ENCODE peak calls at places on chromosomes 16 and 17, in four cellular contexts. U, D, E and Q are unnamed samples.

GRCh38 chr17:69523252-69523861 is 108.9 kb downstream of the MAP2K6 start:
- DNase-seq in D (peak; percentile 64), U (peak; percentile 79), E (peak; percentile 20), Q (peak; percentile 67)

GRCh38 chr16:30379165-30379783 is 3.1 kb downstream of the SEPTIN1 start:
- DNase-seq in D (no peak), E (no peak), U (no peak), Q (no peak)

GRCh38 chr17:41417576-41418015 is 6.8 kb downstream of the KRT37 start:
- DNase-seq in U (peak; percentile 65), E (no peak), D (peak; percentile 43), Q (no peak)

GRCh38 chr17:59074494-59074893 is 32.2 kb downstream of the TRIM37 start:
- DNase-seq in U (no peak), D (peak; percentile 81), E (no peak), Q (peak; percentile 33)

GRCh38 chr17:82692268-82692667 is 6.2 kb downstream of the RAB40B start:
- DNase-seq in U (no peak), E (no peak), D (no peak), Q (no peak)

GRCh38 chr17:40320771-40321501 is 12.0 kb downstream of the RARA start:
- DNase-seq in E (no peak), U (no peak), D (no peak), Q (no peak)

GRCh38 chr16:17023606-17024005 is 447.2 kb downstream of the XYLT1 start:
- DNase-seq in U (no peak), E (no peak), D (no peak), Q (no peak)

GRCh38 chr17:63445065-63445464 is 1.0 kb downstream of the CYB561 start:
- DNase-seq in U (no peak), E (no peak), D (no peak), Q (no peak)

GRCh38 chr17:57554826-57555635 is 190.1 kb downstream of the CCDC182 start:
- DNase-seq in D (no peak), U (peak; percentile 66), E (no peak), Q (no peak)

GRCh38 chr17:33811006-33811760 is 443.9 kb upstream of the CCL2 start:
- DNase-seq in E (no peak), U (peak; percentile 26), D (no peak), Q (no peak)

GRCh38 chr17:2792541-2793169 is 3.6 kb upstream of the RAP1GAP2 start:
- DNase-seq in D (no peak), U (no peak), E (no peak), Q (no peak)

GRCh38 chr16:1741553-1742165 is 29.7 kb downstream of the NME3 start:
- DNase-seq in E (no peak), D (no peak), U (no peak), Q (no peak)

GRCh38 chr16:84673203-84673535 is 24.9 kb downstream of the KLHL36 start:
- DNase-seq in E (no peak), U (no peak), D (no peak), Q (no peak)

GRCh38 chr17:16106161-16106891 is 106.7 kb downstream of the TTC19 start:
- DNase-seq in U (no peak), E (no peak), D (peak; percentile 79), Q (peak; percentile 86)

GRCh38 chr16:69763557-69763942 is 1.4 kb downstream of the WWP2 start:
- DNase-seq in U (no peak), E (no peak), D (no peak), Q (no peak)

GRCh38 chr16:11696266-11697012 is 28.2 kb downstream of the SNN start:
- DNase-seq in U (no peak), D (no peak), E (no peak), Q (no peak)

GRCh38 chr17:19650826-19651225 is 2.3 kb downstream of the ALDH3A2 start:
- DNase-seq in U (no peak), E (no peak), D (peak; percentile 59), Q (peak; percentile 44)

GRCh38 chr17:63106050-63106449 is 140.0 kb downstream of the TANC2 start:
- DNase-seq in D (no peak), U (no peak), E (no peak), Q (no peak)

GRCh38 chr17:19006698-19007097 is 2.1 kb upstream of the FAM83G start:
- DNase-seq in D (no peak), U (no peak), E (no peak), Q (no peak)

GRCh38 chr16:88773812-88774291 is 11.2 kb downstream of the PIEZO1 start:
- DNase-seq in D (peak; percentile 93), E (no peak), U (peak; percentile 50), Q (peak; percentile 92)

GRCh38 chr16:88772871-88773811 is 11.9 kb downstream of the PIEZO1 start:
- DNase-seq in E (no peak), D (peak; percentile 95), U (peak; percentile 49), Q (peak; percentile 96)

GRCh38 chr16:88777801-88778415 is 7.1 kb downstream of the PIEZO1 start:
- DNase-seq in D (no peak), E (no peak), U (peak; percentile 44), Q (no peak)

GRCh38 chr16:88775825-88776224 is 9.2 kb downstream of the PIEZO1 start:
- DNase-seq in U (no peak), E (no peak), D (no peak), Q (no peak)

DNA sequence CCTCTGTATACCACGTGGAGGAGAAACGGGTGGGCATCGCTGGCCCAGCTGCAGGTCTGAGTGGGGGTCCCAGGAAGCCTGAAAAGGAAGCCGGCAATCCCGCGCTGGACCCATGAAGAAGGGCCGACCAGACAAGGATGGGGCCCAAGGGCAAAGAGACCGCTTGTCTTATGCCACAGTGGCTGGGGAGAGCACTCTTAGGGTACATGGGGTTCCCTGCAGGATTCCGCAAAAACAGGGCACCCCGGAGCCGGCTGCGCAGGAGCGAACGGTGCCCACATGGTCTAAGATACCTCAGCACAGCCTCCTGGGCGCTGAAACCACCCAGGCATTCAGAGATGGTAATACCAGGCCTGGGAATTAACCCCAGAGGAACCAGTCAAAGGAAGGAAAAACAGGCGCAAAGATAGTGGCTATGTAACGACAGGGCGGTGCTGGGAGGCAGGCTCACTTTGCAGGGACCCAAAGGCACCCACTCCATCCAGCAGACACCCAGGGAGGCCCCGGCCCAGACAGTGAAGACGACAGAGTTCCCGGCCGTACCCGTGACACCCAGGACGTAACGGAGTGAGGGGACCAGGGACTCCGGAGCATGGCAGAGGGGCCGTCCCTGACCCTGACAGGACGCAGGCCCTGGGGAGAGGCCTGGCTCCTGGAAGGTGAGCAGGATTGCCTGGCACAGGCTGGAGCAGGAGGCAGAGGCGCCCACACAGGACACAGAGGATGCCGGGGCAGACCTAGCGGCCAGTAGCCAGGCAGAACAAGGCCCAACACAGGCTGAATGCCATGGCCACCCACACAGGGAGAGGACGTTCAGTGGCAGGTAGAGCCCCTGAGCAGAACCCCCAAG is 10.3 kb downstream of the PIEZO1 start:
- DNase-seq in U (no peak), E (no peak), D (no peak), Q (no peak)
- H3K27me3 ChIP-seq in U (no peaks in the 10 kb centered on the region), E (no peaks in the 10 kb centered on the region), D (no peaks in the 10 kb centered on the region), Q (no peaks in the 10 kb centered on the region)

DNA sequence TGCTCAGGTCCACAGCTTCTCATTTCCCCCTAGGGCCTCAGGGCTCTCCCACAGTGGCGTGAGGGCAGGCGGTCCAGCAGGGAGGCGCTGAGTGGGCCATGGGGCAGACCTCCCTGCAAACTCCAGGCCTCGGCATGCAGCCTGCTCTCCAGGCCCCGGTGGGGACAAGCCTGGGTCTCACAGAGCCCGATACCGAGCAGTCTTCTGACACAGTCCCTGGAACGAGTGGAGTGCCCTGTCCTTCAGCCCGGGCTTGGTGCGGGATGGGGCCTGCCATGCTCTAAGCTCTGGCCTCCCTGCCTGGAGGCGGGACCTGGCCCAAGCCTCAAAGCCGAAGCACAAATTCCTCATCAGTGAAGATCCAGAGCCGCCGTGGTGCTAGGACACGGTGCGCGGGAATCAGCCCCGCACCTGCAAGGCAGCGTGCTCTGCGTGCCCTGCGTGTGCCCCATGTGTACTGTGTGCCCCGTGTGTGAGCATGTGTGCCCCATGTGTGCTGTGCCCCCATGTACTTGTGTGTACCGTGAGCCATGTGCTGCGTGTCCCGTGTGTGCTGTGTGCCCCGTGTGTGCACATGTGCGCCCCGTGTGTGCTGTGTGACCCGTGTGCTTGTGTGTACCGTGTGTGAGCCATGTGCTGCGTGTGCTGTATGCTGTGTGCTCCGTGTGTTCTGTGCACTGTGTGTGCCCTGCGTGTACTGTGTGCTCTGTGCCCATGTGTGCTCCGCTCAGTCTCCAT is 56.1 kb downstream of the ENGASE start:
- DNase-seq in U (no peak), D (no peak), E (no peak), Q (no peak)
- H3K23ac ChIP-seq in U (no peak overlapping the region), D (no peak overlapping the region), E (peak overlapping the region; percentile 95), Q (no peak overlapping the region)

DNA sequence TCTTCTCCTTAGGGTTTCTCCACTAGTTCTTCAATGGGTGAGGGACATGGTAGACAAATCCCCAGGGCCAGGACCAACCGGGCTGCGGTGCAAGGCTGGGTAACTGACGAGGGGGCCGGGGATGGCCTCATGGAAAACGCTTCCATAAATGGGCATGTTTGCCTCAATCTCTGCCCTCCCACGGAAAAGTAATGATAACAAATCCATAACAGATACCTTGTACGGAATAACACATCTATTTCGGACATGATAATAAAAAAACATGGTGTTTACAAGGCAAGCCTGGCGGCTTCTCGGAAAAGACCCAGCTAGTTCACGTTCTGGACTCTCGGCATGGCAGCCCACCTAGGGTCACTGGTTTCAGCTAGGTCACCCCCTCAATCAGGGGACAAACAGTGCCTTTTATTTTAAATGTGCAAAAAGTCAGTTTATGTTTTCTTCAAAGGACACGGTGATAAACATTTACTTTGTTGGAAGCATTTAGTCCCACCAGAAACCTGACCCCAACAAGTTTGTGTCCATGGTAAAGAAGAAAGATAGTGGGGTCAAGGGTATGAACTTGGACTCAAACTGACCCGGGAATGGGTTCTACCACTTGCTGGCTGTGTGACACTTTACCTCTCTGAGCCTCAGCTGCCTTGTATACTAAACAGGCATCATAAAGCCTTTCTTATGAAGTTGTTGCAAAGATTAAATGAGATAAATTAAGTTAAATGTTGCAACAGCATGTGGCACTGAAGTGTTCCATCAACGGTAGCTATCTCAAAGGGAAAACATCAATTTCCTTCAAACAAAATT is 1.7 kb downstream of the MYH11 start:
- DNase-seq in D (no peak), U (no peak), E (no peak), Q (no peak)
- H3K27me3 ChIP-seq in D (peaks cover 30% of the 10 kb centered on the region), U (peaks cover 19% of the 10 kb centered on the region), E (peaks cover 3% of the 10 kb centered on the region), Q (peaks cover 69% of the 10 kb centered on the region)

GRCh38 chr17:74108126-74108705 is 95.3 kb upstream of the RPL38 start:
- DNase-seq in E (no peak), U (peak; percentile 72), D (no peak), Q (no peak)

GRCh38 chr17:74110467-74110866 is 93.0 kb upstream of the RPL38 start:
- DNase-seq in U (no peak), D (no peak), E (peak; percentile 14), Q (no peak)

GRCh38 chr17:74101527-74101926 is 102.0 kb upstream of the RPL38 start:
- DNase-seq in E (no peak), D (no peak), U (no peak), Q (no peak)

GRCh38 chr17:74104921-74105320 is 98.6 kb upstream of the RPL38 start:
- DNase-seq in E (no peak), D (no peak), U (no peak), Q (no peak)

DNA sequence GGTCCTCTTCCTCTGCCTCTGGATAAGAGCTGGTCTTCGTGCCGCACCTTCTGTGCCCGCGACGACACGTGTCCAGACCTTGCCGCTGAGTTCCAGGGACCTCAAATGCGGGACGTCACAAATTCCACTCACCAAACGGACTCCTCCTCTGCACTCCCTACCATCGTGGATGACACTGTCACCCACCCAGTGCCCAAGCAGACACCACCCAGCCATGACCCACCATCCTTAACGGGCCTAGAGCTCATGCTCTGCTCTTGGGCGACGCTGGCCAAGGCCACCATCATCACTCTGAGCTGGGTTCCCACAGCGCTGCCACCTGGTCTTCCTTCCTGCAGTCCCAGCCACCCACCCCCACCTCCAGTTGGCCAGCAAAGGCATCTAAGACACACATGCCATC is 96.4 kb upstream of the RPL38 start:
- DNase-seq in D (no peak), E (no peak), U (no peak), Q (no peak)
- H3K23ac ChIP-seq in D (no peak overlapping the region), E (peak overlapping the region; percentile 78), U (no peak overlapping the region), Q (no peak overlapping the region)

GRCh38 chr16:67727521-67728485 is 8.7 kb upstream of the GFOD2 start:
- DNase-seq in U (no peak), E (no peak), D (no peak), Q (no peak)
- H3K27me3 ChIP-seq in U (no peaks in the 10 kb centered on the region), E (no peaks in the 10 kb centered on the region), D (no peaks in the 10 kb centered on the region), Q (no peaks in the 10 kb centered on the region)